ENCODE peak calls at places on chromosomes 16 and 17, in four cellular contexts. S, C, O and Z are unnamed samples.

GRCh38 chr17:263773-264172 is 82.3 kb upstream of the DOC2B start:
- DNase-seq in S (peak), O (no peak), C (no peak), Z (no peak)

GRCh38 chr16:64339052-64339770 is 782.7 kb downstream of the CDH11 start:
- DNase-seq in C (no peak), O (no peak), S (no peak), Z (no peak)

GRCh38 chr16:368388-369158 is 1.8 kb downstream of the MRPL28 start:
- DNase-seq in C (no peak), O (no peak), S (no peak), Z (no peak)

GRCh38 chr16:80994451-80994850 is 12.2 kb downstream of the CMC2 start:
- DNase-seq in S (no peak), O (no peak), C (no peak), Z (no peak)

GRCh38 chr16:82506734-82507133 is 120.0 kb upstream of the CDH13 start:
- DNase-seq in C (no peak), S (no peak), O (no peak), Z (no peak)

GRCh38 chr17:52170963-52171572 is 12.6 kb upstream of the CA10 start:
- DNase-seq in C (no peak), O (peak), S (no peak), Z (no peak)

GRCh38 chr17:1001640-1002411 is 4.9 kb downstream of the TIMM22 start:
- DNase-seq in O (no peak), C (no peak), S (no peak), Z (no peak)

GRCh38 chr17:39283896-39284295 is 58.2 kb upstream of the STAC2 start:
- DNase-seq in C (no peak), O (no peak), S (no peak), Z (no peak)

GRCh38 chr17:20300399-20301037 is 166.8 kb downstream of the LGALS9B start:
- DNase-seq in C (no peak), S (no peak), O (no peak), Z (no peak)

GRCh38 chr16:4882261-4882632 is 35.0 kb downstream of the UBN1 start:
- DNase-seq in S (no peak), O (no peak), C (no peak), Z (no peak)

GRCh38 chr16:8850279-8850885 is 18.4 kb downstream of the CARHSP1 start:
- DNase-seq in O (peak), C (no peak), S (no peak), Z (no peak)

GRCh38 chr17:35429702-35430101 is 2.6 kb downstream of the SLFN12 start:
- DNase-seq in C (no peak), O (no peak), S (no peak), Z (no peak)

GRCh38 chr17:51005768-51006167 is 114.9 kb downstream of the SPAG9 start:
- DNase-seq in C (no peak), O (no peak), S (no peak), Z (no peak)

GRCh38 chr17:48925991-48926342 is 17.8 kb downstream of the UBE2Z start:
- DNase-seq in O (no peak), C (no peak), S (no peak), Z (no peak)

GRCh38 chr16:19644877-19645276 is 73.2 kb downstream of the KNOP1 start:
- DNase-seq in S (no peak), O (no peak), C (no peak), Z (no peak)

GRCh38 chr16:54430491-54431030 is 144.0 kb upstream of the IRX3 start:
- DNase-seq in C (no peak), O (peak), S (no peak), Z (peak)

GRCh38 chr16:87484487-87485331 is 8.1 kb downstream of the ZCCHC14 start:
- DNase-seq in O (peak), S (no peak), C (no peak), Z (no peak)

GRCh38 chr16:8959921-8960787 is 3.6 kb downstream of the USP7 start:
- DNase-seq in S (no peak), O (peak), C (no peak), Z (no peak)

GRCh38 chr16:80569440-80570105 is 28.8 kb downstream of the DYNLRB2 start:
- DNase-seq in C (no peak), S (no peak), O (no peak), Z (no peak)

GRCh38 chr17:81277421-81277820 is 17.7 kb downstream of the SLC38A10 start:
- DNase-seq in S (no peak), O (no peak), C (no peak), Z (no peak)

GRCh38 chr17:61385091-61385868 is 14.4 kb upstream of the TBX2 start:
- DNase-seq in C (no peak), S (no peak), O (no peak), Z (no peak)

GRCh38 chr16:81611721-81612120 is 167.1 kb downstream of the CMIP start:
- DNase-seq in O (no peak), C (no peak), S (no peak), Z (no peak)

GRCh38 chr16:12067714-12068401 is 91.3 kb downstream of the SNX29 start:
- DNase-seq in C (peak), S (peak), O (peak), Z (peak)

GRCh38 chr17:68379692-68380677 is 77.3 kb downstream of the WIPI1 start:
- DNase-seq in O (peak), C (no peak), S (no peak), Z (no peak)

GRCh38 chr17:68381076-68381900 is 76.0 kb downstream of the WIPI1 start:
- DNase-seq in C (peak), O (no peak), S (no peak), Z (no peak)

GRCh38 chr17:68379150-68379510 is 78.2 kb downstream of the WIPI1 start:
- DNase-seq in S (no peak), O (no peak), C (no peak), Z (no peak)

GRCh38 chr17:68377771-68378201 is 79.5 kb downstream of the WIPI1 start:
- DNase-seq in C (no peak), S (no peak), O (no peak), Z (peak)

DNA sequence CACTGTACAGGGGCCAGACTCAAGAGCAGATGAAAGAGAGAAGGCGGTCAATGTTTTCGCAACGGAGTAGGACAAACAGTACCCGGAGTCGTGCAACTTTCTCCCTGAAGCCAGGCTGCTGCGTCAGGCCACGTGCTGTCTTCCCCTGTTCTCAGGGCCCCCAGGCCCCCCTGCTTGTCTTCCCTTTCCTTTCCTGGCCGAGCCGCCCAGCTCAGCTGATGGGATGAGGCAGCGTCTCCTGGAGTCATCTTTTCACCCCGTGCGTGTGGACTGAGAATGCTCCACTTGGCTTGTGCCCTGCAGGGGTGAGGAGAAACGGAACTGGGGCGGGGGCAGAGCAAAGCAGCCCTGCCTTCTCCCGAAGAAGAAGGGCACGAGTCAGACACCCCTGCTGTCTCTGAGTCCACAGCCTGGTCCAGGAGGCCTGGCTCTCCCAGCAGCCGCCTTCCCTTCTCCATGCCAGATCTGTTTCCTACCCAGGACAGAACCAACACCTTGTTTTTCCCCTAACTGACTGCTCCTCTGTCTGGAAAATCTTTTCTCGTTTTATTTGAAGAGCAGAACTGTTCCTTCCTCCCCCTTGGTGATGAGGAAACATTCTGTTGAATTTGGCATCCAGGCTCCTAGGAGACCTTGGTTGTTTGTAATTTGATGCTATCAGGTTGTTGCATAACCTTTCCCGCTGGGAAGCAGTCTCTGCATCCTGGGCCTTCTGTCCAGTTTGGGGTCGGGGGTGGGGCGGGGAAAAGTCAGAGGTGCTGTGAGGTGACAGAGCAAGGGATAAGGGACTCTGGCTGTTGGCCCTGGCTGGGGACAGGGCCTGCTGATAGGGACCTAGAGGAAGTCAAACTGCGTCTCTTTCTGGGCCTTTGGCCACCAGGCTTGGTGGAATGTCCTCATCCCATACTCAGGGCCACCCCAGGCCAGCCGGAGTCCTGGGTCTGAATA is 78.8 kb downstream of the WIPI1 start:
- DNase-seq in C (peak), O (peak), S (peak), Z (peak)
- TF ChIP-seq YY1 in C (peak), O (no peak), S (no peak), Z (no peak)

GRCh38 chr16:57273826-57274225 is 10.6 kb downstream of the PLLP start:
- DNase-seq in O (no peak), S (no peak), C (no peak), Z (no peak)
- TF ChIP-seq ZNF274 in O (no peak), S (no peak), C (no peak), Z (no peak)

GRCh38 chr16:88894681-88895300 is 28.3 kb upstream of the PABPN1L start:
- DNase-seq in C (no peak), O (no peak), S (no peak), Z (no peak)
- TF ChIP-seq YY1 in C (no peak), O (no peak), S (no peak), Z (no peak)

DNA sequence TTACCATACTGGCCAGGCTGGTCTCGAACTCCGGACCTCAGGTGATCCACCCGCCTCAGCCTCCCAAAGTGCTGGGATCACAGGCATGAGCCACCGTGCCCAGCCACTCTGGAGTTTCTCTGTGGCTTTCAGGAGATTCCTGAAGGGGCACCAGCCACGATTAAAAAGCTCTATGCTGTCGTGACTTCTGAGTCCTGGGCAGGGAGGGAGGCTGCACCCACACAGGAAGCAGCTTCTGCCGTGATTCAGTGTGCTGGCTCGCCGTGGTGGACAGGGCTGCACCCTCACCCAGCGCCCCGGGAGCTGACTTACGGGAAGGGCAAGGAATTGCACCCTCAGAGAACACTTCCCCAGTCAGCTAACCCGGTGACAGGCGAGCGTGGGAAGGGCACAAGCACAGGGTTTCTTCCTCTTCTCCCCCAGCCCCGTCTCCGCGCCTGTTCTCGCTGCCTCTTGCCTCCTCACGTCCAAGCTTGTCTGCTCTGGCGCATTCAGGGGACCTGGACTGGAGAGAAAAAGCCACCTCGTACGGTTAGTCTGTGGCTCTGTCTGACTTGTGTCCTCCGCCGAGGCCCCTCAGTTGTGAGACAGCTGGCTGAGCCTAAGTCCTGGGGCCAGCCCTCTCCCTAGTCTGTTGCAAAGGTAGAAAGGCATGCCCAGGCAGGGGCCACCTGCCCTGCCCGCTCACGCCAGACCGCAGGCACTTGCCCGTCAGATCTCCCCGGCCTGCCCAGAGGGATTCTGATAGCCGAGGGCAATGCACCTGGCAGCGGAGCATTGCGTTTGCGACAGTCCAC is 145.0 kb downstream of the SEC14L1 start:
- DNase-seq in C (no peak), O (peak), S (no peak), Z (no peak)
- TF ChIP-seq ZNF274 in C (no peak), O (peak), S (no peak), Z (no peak)

GRCh38 chr16:2487903-2488531 is 13.1 kb downstream of the TBC1D24 start:
- DNase-seq in C (no peak), S (no peak), O (no peak), Z (no peak)

GRCh38 chr16:2484898-2485508 is 10.1 kb downstream of the TBC1D24 start:
- DNase-seq in S (no peak), C (no peak), O (peak), Z (no peak)

GRCh38 chr16:2485811-2486507 is 11.0 kb downstream of the TBC1D24 start:
- DNase-seq in C (no peak), O (no peak), S (no peak), Z (no peak)

GRCh38 chr16:2487517-2487842 is 12.6 kb downstream of the TBC1D24 start:
- DNase-seq in S (no peak), O (no peak), C (no peak), Z (no peak)

GRCh38 chr16:2486645-2487516 is 12.0 kb downstream of the TBC1D24 start:
- DNase-seq in C (no peak), S (no peak), O (no peak), Z (no peak)
- TF ChIP-seq YY1 in C (no peak), S (no peak), O (no peak), Z (no peak)